ENCODE peak calls at places on chromosomes 3 and 15, in eight cellular contexts. S is activated CD4-positive, alpha-beta memory T cell treated with anti-CD3 and anti-CD28 coated beads, Interleukin-2, amount 10 ng/mL, durations not matched to agents 7 days and 5 days; A is nephron progenitor cell; Q is H7; M is OCI-LY7; D is GM12865; U is adrenal gland; Z is fibroblast of pulmonary artery. L is an unnamed sample.

GRCh38 chr15:83207622-83208356 is at the start of gene HDGFL3:
- DNase-seq in S (peak), A (peak), Q (peak), M (peak), D (peak), U (peak), Z (peak), L (peak)

GRCh38 chr3:82001276-82001953 is 240.0 kb upstream of the GBE1 start:
- DNase-seq in S (no peak), A (no peak), Q (no peak), M (no peak), D (no peak), U (no peak), Z (no peak), L (no peak)

GRCh38 chr3:114155370-114155821 is 23.5 kb downstream of the DRD3 start:
- DNase-seq in S (peak), A (peak), Q (no peak), M (peak), D (peak), U (peak), Z (peak), L (peak)

GRCh38 chr3:189787622-189788021 is 156.4 kb downstream of the TP63 start:
- DNase-seq in S (no peak), A (no peak), Q (no peak), M (no peak), D (no peak), U (no peak), Z (peak), L (no peak)

GRCh38 chr3:197392961-197393360 is 94.5 kb upstream of the DLG1 start:
- DNase-seq in S (no peak), A (no peak), Q (peak), M (no peak), D (no peak), U (no peak), Z (peak), L (no peak)

GRCh38 chr3:55524565-55525244 is 37.6 kb upstream of the WNT5A start:
- DNase-seq in S (no peak), A (no peak), Q (no peak), M (no peak), D (no peak), U (no peak), Z (peak), L (no peak)

GRCh38 chr3:81242871-81243270 is 518.6 kb downstream of the GBE1 start:
- DNase-seq in S (no peak), A (no peak), Q (no peak), M (peak), D (peak), U (no peak), Z (peak), L (no peak)

GRCh38 chr3:106957021-106957420 is 420.2 kb upstream of the CCDC54 start:
- DNase-seq in S (no peak), A (no peak), Q (no peak), M (no peak), D (no peak), U (no peak), Z (no peak), L (no peak)

L was measured in neural progenitor cell.